ENCODE peak calls at places on chromosomes 3 and 15, in eight cellular contexts. W is Caco-2, R is tibial artery, C is aorta, G is A549, J is HCT116, Z is HL-60, V is MM.1S. D is an unnamed sample.

GRCh38 chr3:37981348-37981664 is 9.3 kb upstream of the VILL start:
- DNase-seq in W (no peak), J (no peak), C (no peak), R (no peak), V (no peak), Z (no peak), G (no peak), D (no peak)

GRCh38 chr3:36991147-36991546 is 1.8 kb downstream of the EPM2AIP1 start:
- DNase-seq in W (no peak), G (no peak), Z (no peak), V (no peak), R (no peak), C (no peak), J (no peak), D (no peak)

GRCh38 chr3:46080124-46080991 is 53.1 kb upstream of the XCR1 start:
- DNase-seq in V (no peak), C (no peak), W (no peak), Z (no peak), J (no peak), G (no peak), R (no peak), D (no peak)

GRCh38 chr3:172332256-172333041 is 115.8 kb downstream of the GHSR start:
- DNase-seq in W (peak; percentile 53), C (peak; percentile 62), R (peak; percentile 74), V (peak; percentile 64), G (peak; percentile 41), Z (peak; percentile 44), J (no peak), D (peak; percentile 36)

GRCh38 chr3:119420196-119420595 is 43.2 kb downstream of the TMEM39A start:
- DNase-seq in J (no peak), C (no peak), G (peak; percentile 7), Z (no peak), V (no peak), R (no peak), W (no peak), D (no peak)

GRCh38 chr3:107432013-107432515 is 54.8 kb downstream of the CCDC54 start:
- DNase-seq in Z (no peak), J (no peak), G (peak; percentile 8), W (no peak), C (no peak), V (no peak), R (no peak), D (no peak)

GRCh38 chr3:52983336-52983807 is 62.5 kb downstream of the SFMBT1 start:
- DNase-seq in Z (peak; percentile 76), W (no peak), G (no peak), C (no peak), R (no peak), J (no peak), V (peak; percentile 23), D (peak; percentile 94)

GRCh38 chr3:104646196-104646595 is 720.5 kb upstream of the ALCAM start:
- DNase-seq in Z (no peak), V (no peak), G (no peak), C (no peak), W (no peak), R (no peak), J (no peak), D (no peak)

GRCh38 chr3:123632161-123632655 is 47.4 kb upstream of the HACD2 start:
- DNase-seq in G (peak; percentile 30), Z (no peak), R (no peak), J (no peak), C (peak; percentile 74), V (no peak), W (no peak), D (no peak)

GRCh38 chr3:111572061-111572460 is 23.1 kb downstream of the ZBED2 start:
- DNase-seq in R (no peak), W (no peak), G (no peak), Z (no peak), C (no peak), V (no peak), J (no peak), D (no peak)

GRCh38 chr3:12746419-12746818 is 12.6 kb downstream of the TMEM40 start:
- DNase-seq in C (no peak), Z (no peak), R (no peak), G (no peak), V (no peak), J (no peak), W (no peak), D (no peak)

DNA sequence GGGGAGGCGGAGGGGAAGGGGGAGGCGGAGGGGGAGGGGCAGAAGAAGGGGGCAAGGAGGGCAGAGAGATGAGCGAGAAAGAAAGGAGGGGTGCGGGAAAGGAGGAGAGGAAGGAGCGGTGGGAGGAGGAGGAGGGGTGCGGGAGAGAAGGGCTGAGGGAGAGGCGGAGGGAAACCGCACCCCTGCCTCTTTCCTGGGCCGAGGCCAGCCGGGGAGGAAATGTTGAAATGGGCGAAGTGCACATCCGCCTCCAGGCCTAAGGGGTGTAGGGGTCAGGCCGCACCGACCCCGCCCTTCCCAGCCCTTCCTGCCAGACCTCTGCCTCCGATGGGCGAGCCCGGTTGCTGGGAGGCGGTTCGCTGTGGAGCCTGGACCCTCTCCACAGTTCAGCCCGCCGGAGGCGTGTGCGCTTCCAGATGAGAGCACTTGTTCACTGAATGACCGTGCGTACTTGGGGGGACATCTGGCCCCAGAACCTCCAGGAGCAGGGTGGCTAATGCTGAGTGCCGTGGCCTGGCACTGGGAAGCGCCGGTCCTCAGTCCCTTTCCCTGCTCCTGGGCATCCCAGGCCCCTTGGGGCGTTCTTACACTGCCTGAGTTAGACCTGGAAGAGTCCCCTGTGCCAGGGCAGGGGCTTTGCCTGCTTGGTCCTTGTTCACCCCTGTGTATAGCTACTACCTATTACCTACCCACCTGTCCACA is 110.3 kb upstream of the KLF13 start:
- DNase-seq in W (peak; percentile 82), Z (peak; percentile 98), G (peak; percentile 94), C (peak; percentile 93), V (peak; percentile 74), R (peak; percentile 92), J (no peak), D (peak; percentile 68)
- H3K4me3 ChIP-seq in W (peak overlapping the region; percentile 57), Z (peak overlapping the region; percentile 23), G (peak overlapping the region; percentile 69), C (peak overlapping the region; percentile 18), V (peak overlapping the region; percentile 74), R (peak overlapping the region; percentile 62), J (peak overlapping the region; percentile 51), D (peak overlapping the region; percentile 50)

GRCh38 chr3:169477790-169478189 is 185.7 kb downstream of the MECOM start:
- DNase-seq in Z (no peak), R (no peak), V (no peak), G (no peak), J (no peak), C (no peak), W (no peak), D (no peak)
- H3K4me3 ChIP-seq in Z (no peak overlapping the region), R (no peak overlapping the region), V (no peak overlapping the region), G (no peak overlapping the region), J (no peak overlapping the region), C (no peak overlapping the region), W (no peak overlapping the region), D (no peak overlapping the region)

GRCh38 chr3:187101184-187102072 is 37.9 kb downstream of the RPL39L start:
- DNase-seq in R (peak; percentile 75), G (peak; percentile 22), Z (peak; percentile 38), C (peak; percentile 92), J (no peak), V (peak; percentile 93), W (no peak), D (peak; percentile 78)
- H3K4me3 ChIP-seq in R (peak overlapping the region; percentile 45), G (peak overlapping the region; percentile 25), Z (no peak overlapping the region), C (no peak overlapping the region), J (no peak overlapping the region), V (peak overlapping the region; percentile 10), W (no peak overlapping the region), D (peak overlapping the region; percentile 28)

DNA sequence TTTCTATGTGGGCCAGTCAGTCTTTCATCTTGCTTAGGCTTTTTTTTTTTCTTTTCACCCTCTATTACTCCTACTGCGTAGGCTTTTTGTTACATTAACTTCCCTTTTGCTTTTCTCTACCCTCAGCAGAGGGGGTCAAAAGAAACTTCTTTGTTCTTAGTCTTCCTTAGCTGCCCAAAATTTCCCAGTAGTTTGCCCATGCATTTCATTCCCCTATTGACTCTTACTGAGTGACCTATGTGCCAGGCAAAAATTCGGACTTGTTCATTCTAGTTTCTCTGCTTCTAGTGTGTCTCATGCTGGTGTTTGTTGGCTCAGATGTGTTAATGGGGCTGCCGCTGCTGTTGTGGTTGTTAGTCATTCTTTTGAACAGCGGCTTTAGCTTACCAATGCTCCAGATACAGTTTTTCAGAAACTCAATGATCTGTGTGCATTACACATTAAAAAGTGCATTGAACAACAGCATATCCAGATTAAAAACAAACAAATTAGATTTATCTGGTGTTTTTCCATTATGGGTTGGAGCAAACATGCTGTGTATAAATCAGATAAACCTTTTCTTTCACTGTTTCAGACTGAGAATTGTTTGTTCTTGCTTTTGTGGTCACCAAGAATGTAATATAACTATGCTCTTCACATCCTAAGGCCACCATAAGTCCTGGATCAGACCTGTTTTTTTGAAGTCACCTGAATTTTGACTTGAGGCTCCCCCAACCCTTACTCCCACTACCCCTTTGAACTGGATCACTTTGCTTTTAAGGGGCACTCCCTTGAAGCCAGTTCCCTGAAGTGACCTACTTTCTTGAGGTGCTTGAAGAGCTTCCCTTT is 43.1 kb downstream of the PDE8A start:
- DNase-seq in G (peak; percentile 41), V (no peak), W (no peak), C (no peak), Z (no peak), R (no peak), J (no peak), D (no peak)
- H3K4me3 ChIP-seq in G (peak overlapping the region; percentile 3), V (no peak overlapping the region), W (no peak overlapping the region), C (no peak overlapping the region), Z (no peak overlapping the region), R (no peak overlapping the region), J (no peak overlapping the region), D (no peak overlapping the region)

DNA sequence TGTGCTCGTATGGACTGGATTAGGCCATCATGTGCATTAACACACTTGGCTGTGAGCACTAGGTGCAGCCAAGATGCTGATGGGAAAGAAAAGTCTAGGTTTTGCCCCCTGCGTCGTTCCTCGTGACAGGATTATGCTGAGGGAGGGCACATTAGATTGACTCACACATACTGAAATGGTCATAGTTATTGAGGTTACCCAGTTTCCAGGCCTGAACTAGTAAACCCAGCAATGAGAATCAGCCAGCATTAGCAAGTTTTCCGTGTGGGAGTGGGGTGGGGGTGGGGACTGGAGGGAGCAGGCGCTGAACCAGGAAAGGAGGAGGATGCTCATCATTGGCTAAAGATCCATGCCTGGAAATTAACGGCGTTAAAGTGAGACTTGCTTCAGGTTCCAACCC is 224.9 kb upstream of the TPRG1 start:
- DNase-seq in G (no peak), Z (no peak), J (no peak), W (no peak), V (no peak), R (no peak), C (peak; percentile 47), D (no peak)
- H3K4me3 ChIP-seq in G (peak overlapping the region; percentile 43), Z (no peak overlapping the region), J (peak overlapping the region; percentile 44), W (peak overlapping the region; percentile 46), V (no peak overlapping the region), R (peak overlapping the region; percentile 56), C (no peak overlapping the region), D (no peak overlapping the region)